ENCODE peak calls at places on chromosome 14, in six cellular contexts. T, R, W, V, F and E are unnamed samples.

GRCh38 chr14:26993541-26993940 is 395.7 kb upstream of the NOVA1 start:
- DNase-seq in T (no peak), R (no peak), W (no peak), V (no peak), F (no peak), E (no peak)

GRCh38 chr14:28751467-28752058 is 15.0 kb upstream of the FOXG1 start:
- DNase-seq in T (no peak), R (peak), W (peak), V (no peak), F (no peak), E (peak)

GRCh38 chr14:50932159-50932558 is 12.1 kb downstream of the PYGL start:
- DNase-seq in T (no peak), R (no peak), W (no peak), V (no peak), F (no peak), E (no peak)

GRCh38 chr14:68603682-68604360 is 189.0 kb downstream of the ZFP36L1 start:
- DNase-seq in T (no peak), R (no peak), W (no peak), V (no peak), F (no peak), E (no peak)

GRCh38 chr14:52043690-52044089 is 25.2 kb downstream of the NID2 start:
- DNase-seq in T (peak), R (no peak), W (peak), V (no peak), F (no peak), E (peak)

GRCh38 chr14:89013698-89014569 is 189.5 kb downstream of the TTC8 start:
- DNase-seq in T (no peak), R (peak), W (no peak), V (no peak), F (no peak), E (no peak)

GRCh38 chr14:52481864-52482263 is 70.4 kb downstream of the TXNDC16 start:
- DNase-seq in T (no peak), R (no peak), W (no peak), V (no peak), F (no peak), E (no peak)

GRCh38 chr14:54251356-54251755 is 145.5 kb upstream of the CDKN3 start:
- DNase-seq in T (no peak), R (no peak), W (no peak), V (no peak), F (no peak), E (no peak)

GRCh38 chr14:104600141-104600643 is 4.4 kb downstream of the TMEM179 start:
- DNase-seq in T (no peak), R (no peak), W (no peak), V (no peak), F (no peak), E (no peak)

GRCh38 chr14:26323781-26324363 is 274.0 kb downstream of the NOVA1 start:
- DNase-seq in T (no peak), R (no peak), W (no peak), V (no peak), F (no peak), E (no peak)

GRCh38 chr14:70808023-70808401 is 1.3 kb downstream of the MAP3K9 start:
- DNase-seq in T (no peak), R (no peak), W (peak), V (no peak), F (no peak), E (no peak)

GRCh38 chr14:79256311-79256879 is 954.9 kb downstream of the DIO2 start:
- DNase-seq in T (peak), R (no peak), W (no peak), V (no peak), F (no peak), E (no peak)

GRCh38 chr14:105141486-105142281 is 26.9 kb downstream of the JAG2 start:
- DNase-seq in T (no peak), R (no peak), W (no peak), V (no peak), F (no peak), E (no peak)

GRCh38 chr14:64190974-64191502 is 103.1 kb downstream of the ESR2 start:
- DNase-seq in T (no peak), R (no peak), W (no peak), V (no peak), F (no peak), E (no peak)

GRCh38 chr14:78721756-78722455 is 551.7 kb downstream of the NRXN3 start:
- DNase-seq in T (no peak), R (peak), W (no peak), V (no peak), F (no peak), E (no peak)

GRCh38 chr14:66117600-66117999 is 368.6 kb upstream of the CCDC196 start:
- DNase-seq in T (no peak), R (no peak), W (peak), V (no peak), F (no peak), E (peak)

GRCh38 chr14:79375336-79375735 is 836.0 kb downstream of the DIO2 start:
- DNase-seq in T (no peak), R (no peak), W (no peak), V (no peak), F (no peak), E (no peak)

GRCh38 chr14:67137744-67138371 is 51.4 kb upstream of the GARIN2 start:
- DNase-seq in T (no peak), R (no peak), W (no peak), V (no peak), F (no peak), E (peak)

GRCh38 chr14:64503434-64504309 is at the start of gene ZBTB25:
- DNase-seq in T (peak), R (peak), W (peak), V (peak), F (peak), E (peak)

GRCh38 chr14:44700184-44700583 is 193.1 kb upstream of the FSCB start:
- DNase-seq in T (no peak), R (no peak), W (no peak), V (no peak), F (no peak), E (no peak)

GRCh38 chr14:22520235-22520634 is 68.8 kb downstream of the DAD1 start:
- DNase-seq in T (no peak), R (no peak), W (no peak), V (no peak), F (no peak), E (no peak)

GRCh38 chr14:55458800-55459577 is 18.6 kb upstream of the TBPL2 start:
- DNase-seq in T (no peak), R (no peak), W (no peak), V (no peak), F (no peak), E (no peak)

GRCh38 chr14:59484611-59485174 is 376 bp downstream of the JKAMP start:
- DNase-seq in T (no peak), R (no peak), W (no peak), V (no peak), F (no peak), E (peak)